ENCODE peak calls at places on chromosomes 7 and 10, in five cellular contexts. One of them, this sample, is unnamed.

GRCh38 chr7:106216517-106217088 is 68.2 kb downstream of the NAMPT start:
- DNase-seq in GM23248: peak
- DNase-seq in neural progenitor cell: no peak
- DNase-seq in neuronal stem cell: no peak
- DNase-seq in mesenchymal stem cell: peak
- DNase-seq in this sample: peak

GRCh38 chr7:123958186-123958703 is 33.2 kb downstream of the SPAM1 start:
- DNase-seq in GM23248: no peak
- DNase-seq in neural progenitor cell: no peak
- DNase-seq in neuronal stem cell: no peak
- DNase-seq in mesenchymal stem cell: no peak
- DNase-seq in this sample: peak

GRCh38 chr7:35513192-35513591 is 181.7 kb downstream of the HERPUD2 start:
- DNase-seq in GM23248: no peak
- DNase-seq in neural progenitor cell: no peak
- DNase-seq in neuronal stem cell: no peak
- DNase-seq in mesenchymal stem cell: no peak
- DNase-seq in this sample: no peak

GRCh38 chr10:128095753-128096469 is 30.3 kb downstream of the MKI67 start:
- DNase-seq in GM23248: no peak
- DNase-seq in neural progenitor cell: no peak
- DNase-seq in neuronal stem cell: no peak
- DNase-seq in mesenchymal stem cell: no peak
- DNase-seq in this sample: no peak

GRCh38 chr10:71145352-71145945 is 66.9 kb upstream of the UNC5B start:
- DNase-seq in GM23248: no peak
- DNase-seq in neural progenitor cell: no peak
- DNase-seq in neuronal stem cell: no peak
- DNase-seq in mesenchymal stem cell: no peak
- DNase-seq in this sample: no peak

GRCh38 chr10:13659887-13660544 is 73.3 kb downstream of the PRPF18 start:
- DNase-seq in GM23248: peak
- DNase-seq in neural progenitor cell: peak
- DNase-seq in neuronal stem cell: peak
- DNase-seq in mesenchymal stem cell: peak
- DNase-seq in this sample: peak

GRCh38 chr10:59271160-59271559 is 91.2 kb downstream of the FAM13C start:
- DNase-seq in GM23248: no peak
- DNase-seq in neural progenitor cell: peak
- DNase-seq in neuronal stem cell: no peak
- DNase-seq in mesenchymal stem cell: no peak
- DNase-seq in this sample: no peak

GRCh38 chr7:38682602-38683001 is 51.4 kb upstream of the AMPH start:
- DNase-seq in GM23248: no peak
- DNase-seq in neural progenitor cell: no peak
- DNase-seq in neuronal stem cell: no peak
- DNase-seq in mesenchymal stem cell: no peak
- DNase-seq in this sample: no peak

GRCh38 chr10:4141471-4141870 is 356.5 kb upstream of the KLF6 start:
- DNase-seq in GM23248: peak
- DNase-seq in neural progenitor cell: peak
- DNase-seq in neuronal stem cell: no peak
- DNase-seq in mesenchymal stem cell: peak
- DNase-seq in this sample: peak

GRCh38 chr7:115217373-115217772 is 295.5 kb downstream of the MDFIC start:
- DNase-seq in GM23248: peak
- DNase-seq in neural progenitor cell: no peak
- DNase-seq in neuronal stem cell: no peak
- DNase-seq in mesenchymal stem cell: no peak
- DNase-seq in this sample: peak

GRCh38 chr10:14605231-14605925 is 169.3 kb downstream of the FAM107B start:
- DNase-seq in GM23248: peak
- DNase-seq in neural progenitor cell: peak
- DNase-seq in neuronal stem cell: no peak
- DNase-seq in mesenchymal stem cell: peak
- DNase-seq in this sample: peak

GRCh38 chr7:37786741-37787569 is 61.4 kb upstream of the NME8 start:
- DNase-seq in GM23248: no peak
- DNase-seq in neural progenitor cell: no peak
- DNase-seq in neuronal stem cell: no peak
- DNase-seq in mesenchymal stem cell: no peak
- DNase-seq in this sample: no peak

GRCh38 chr7:2003451-2003930 is 229.3 kb downstream of the MAD1L1 start:
- DNase-seq in GM23248: no peak
- DNase-seq in neural progenitor cell: no peak
- DNase-seq in neuronal stem cell: no peak
- DNase-seq in mesenchymal stem cell: no peak
- DNase-seq in this sample: no peak

GRCh38 chr10:30000802-30001571 is 58.4 kb downstream of the JCAD start:
- DNase-seq in GM23248: peak
- DNase-seq in neural progenitor cell: no peak
- DNase-seq in neuronal stem cell: no peak
- DNase-seq in mesenchymal stem cell: peak
- DNase-seq in this sample: peak

DNA sequence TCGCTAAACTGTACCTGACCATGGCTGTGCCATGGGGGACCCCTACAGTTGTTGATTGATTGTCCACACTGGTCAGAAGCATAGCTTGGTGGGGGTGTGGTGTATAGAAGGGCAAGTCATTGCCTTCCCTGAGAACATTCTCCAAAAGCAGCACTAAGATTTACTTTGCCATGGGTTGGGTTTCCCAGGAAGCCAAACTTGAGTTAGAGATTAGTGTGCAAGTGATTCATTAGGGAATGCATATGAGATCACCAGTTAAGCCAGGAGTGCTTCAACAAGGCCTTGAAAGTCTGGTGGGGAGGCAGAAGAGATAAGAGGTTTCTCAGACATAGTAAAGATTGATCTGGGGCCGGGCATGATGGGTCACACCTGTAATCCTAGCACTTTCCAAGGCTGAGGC is 21.4 kb upstream of the TPST1 start:
- DNase-seq in GM23248: peak
- DNase-seq in neural progenitor cell: no peak
- DNase-seq in neuronal stem cell: no peak
- DNase-seq in mesenchymal stem cell: peak
- DNase-seq in this sample: peak
- H3K27ac ChIP-seq in GM23248: peak
- H3K27ac ChIP-seq in neural progenitor cell: no peak
- H3K27ac ChIP-seq in neuronal stem cell: no peak
- H3K27ac ChIP-seq in mesenchymal stem cell: no peak
- H3K27ac ChIP-seq in this sample: peak

GRCh38 chr7:138009350-138009653 is 7.4 kb upstream of the CREB3L2 start:
- DNase-seq in GM23248: no peak
- DNase-seq in neural progenitor cell: no peak
- DNase-seq in neuronal stem cell: no peak
- DNase-seq in mesenchymal stem cell: no peak
- DNase-seq in this sample: no peak

GRCh38 chr7:138017992-138018391 is 16.1 kb upstream of the CREB3L2 start:
- DNase-seq in GM23248: no peak
- DNase-seq in neural progenitor cell: no peak
- DNase-seq in neuronal stem cell: no peak
- DNase-seq in mesenchymal stem cell: no peak
- DNase-seq in this sample: no peak

GRCh38 chr7:138015096-138015495 is 13.2 kb upstream of the CREB3L2 start:
- DNase-seq in GM23248: no peak
- DNase-seq in neural progenitor cell: no peak
- DNase-seq in neuronal stem cell: no peak
- DNase-seq in mesenchymal stem cell: no peak
- DNase-seq in this sample: no peak

GRCh38 chr7:138008588-138009349 is 6.9 kb upstream of the CREB3L2 start:
- DNase-seq in GM23248: peak
- DNase-seq in neural progenitor cell: peak
- DNase-seq in neuronal stem cell: peak
- DNase-seq in mesenchymal stem cell: peak
- DNase-seq in this sample: peak

DNA sequence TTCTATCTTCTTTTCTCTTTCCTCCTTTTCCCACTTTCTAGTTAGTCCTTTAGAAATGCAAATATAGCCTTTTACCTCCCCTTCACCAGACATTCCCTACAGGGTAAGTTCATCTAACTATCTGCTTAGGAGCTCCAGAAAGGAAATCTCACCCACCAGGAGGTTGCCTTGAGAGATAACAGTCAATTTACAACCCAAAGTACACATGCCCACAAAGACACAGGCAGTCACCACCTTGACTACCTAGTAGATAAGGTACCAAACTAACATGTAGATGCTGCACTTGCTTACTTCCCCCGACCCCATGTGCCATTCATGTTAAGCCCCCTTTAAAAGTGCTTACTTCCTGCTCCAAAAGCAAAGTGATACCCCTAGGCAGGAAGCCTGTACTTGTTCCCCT is 12.8 kb upstream of the CREB3L2 start:
- DNase-seq in GM23248: no peak
- DNase-seq in neural progenitor cell: no peak
- DNase-seq in neuronal stem cell: no peak
- DNase-seq in mesenchymal stem cell: no peak
- DNase-seq in this sample: no peak
- H3K4me2 ChIP-seq in GM23248: no peak
- H3K4me2 ChIP-seq in neural progenitor cell: no peak
- H3K4me2 ChIP-seq in neuronal stem cell: no peak
- H3K4me2 ChIP-seq in mesenchymal stem cell: no peak
- H3K4me2 ChIP-seq in this sample: no peak

GRCh38 chr7:108211382-108212201 is 81.4 kb upstream of the LAMB4 start:
- DNase-seq in GM23248: peak
- DNase-seq in neural progenitor cell: no peak
- DNase-seq in neuronal stem cell: no peak
- DNase-seq in mesenchymal stem cell: peak
- DNase-seq in this sample: peak
- H3K4me3 ChIP-seq in GM23248: no peak
- H3K4me3 ChIP-seq in neural progenitor cell: no peak
- H3K4me3 ChIP-seq in neuronal stem cell: no peak
- H3K4me3 ChIP-seq in mesenchymal stem cell: no peak
- H3K4me3 ChIP-seq in this sample: no peak

DNA sequence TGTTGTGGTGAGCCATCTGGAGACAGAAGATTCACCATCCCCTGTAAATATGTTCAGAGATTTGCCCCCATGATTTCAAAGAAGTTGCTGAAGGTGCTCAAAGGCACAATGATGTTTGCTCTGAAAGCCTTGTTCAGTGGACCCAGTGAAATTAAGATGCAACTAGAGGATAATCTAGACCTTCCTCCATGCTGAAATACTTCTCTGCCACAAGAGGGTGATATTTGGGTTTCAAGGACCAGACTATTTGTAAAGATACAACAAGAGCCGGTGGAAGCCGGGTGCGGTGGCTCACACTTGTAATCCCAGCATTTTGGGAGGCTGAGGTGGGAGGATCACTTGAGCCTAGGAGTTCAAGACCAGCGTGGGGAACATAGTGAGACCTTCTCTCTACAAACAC is 13.5 kb upstream of the MSRB2 start:
- DNase-seq in GM23248: peak
- DNase-seq in neural progenitor cell: no peak
- DNase-seq in neuronal stem cell: no peak
- DNase-seq in mesenchymal stem cell: no peak
- DNase-seq in this sample: no peak
- H3K27ac ChIP-seq in GM23248: no peak
- H3K27ac ChIP-seq in neural progenitor cell: no peak
- H3K27ac ChIP-seq in neuronal stem cell: no peak
- H3K27ac ChIP-seq in mesenchymal stem cell: no peak
- H3K27ac ChIP-seq in this sample: no peak

GRCh38 chr7:111148134-111148533 is 57.2 kb downstream of the LRRN3 start:
- DNase-seq in GM23248: no peak
- DNase-seq in neural progenitor cell: no peak
- DNase-seq in neuronal stem cell: no peak
- DNase-seq in mesenchymal stem cell: no peak
- DNase-seq in this sample: no peak
- H3K4me2 ChIP-seq in GM23248: no peak
- H3K4me2 ChIP-seq in neural progenitor cell: no peak
- H3K4me2 ChIP-seq in neuronal stem cell: no peak
- H3K4me2 ChIP-seq in mesenchymal stem cell: no peak
- H3K4me2 ChIP-seq in this sample: no peak

DNA sequence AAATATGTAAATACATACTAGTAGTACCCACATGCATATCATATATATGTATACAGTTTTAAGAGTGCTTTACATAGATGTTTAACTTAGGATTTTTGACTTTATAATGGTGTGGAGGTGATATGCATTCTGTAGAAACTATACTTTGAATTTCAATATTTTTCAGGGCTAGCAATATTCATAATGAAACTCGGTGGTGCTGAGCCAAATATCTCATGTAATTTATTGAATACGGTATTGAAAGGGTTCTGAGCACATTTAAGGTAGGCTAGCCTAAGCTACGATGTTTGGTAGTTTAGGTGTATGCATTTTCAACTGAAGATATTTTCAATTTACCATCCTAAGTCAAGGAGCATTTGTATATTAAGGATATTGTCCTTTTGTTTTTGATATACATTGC is 36.0 kb downstream of the ZNRF2 start:
- DNase-seq in GM23248: no peak
- DNase-seq in neural progenitor cell: no peak
- DNase-seq in neuronal stem cell: no peak
- DNase-seq in mesenchymal stem cell: no peak
- DNase-seq in this sample: no peak
- H3K4me3 ChIP-seq in GM23248: peak
- H3K4me3 ChIP-seq in neural progenitor cell: no peak
- H3K4me3 ChIP-seq in neuronal stem cell: no peak
- H3K4me3 ChIP-seq in mesenchymal stem cell: no peak
- H3K4me3 ChIP-seq in this sample: no peak

GRCh38 chr7:66634816-66635215 is 6.1 kb downstream of the KCTD7 start:
- DNase-seq in GM23248: peak
- DNase-seq in neural progenitor cell: no peak
- DNase-seq in neuronal stem cell: no peak
- DNase-seq in mesenchymal stem cell: peak
- DNase-seq in this sample: no peak
- H3K27ac ChIP-seq in GM23248: peak
- H3K27ac ChIP-seq in neural progenitor cell: no peak
- H3K27ac ChIP-seq in neuronal stem cell: no peak
- H3K27ac ChIP-seq in mesenchymal stem cell: peak
- H3K27ac ChIP-seq in this sample: no peak

DNA sequence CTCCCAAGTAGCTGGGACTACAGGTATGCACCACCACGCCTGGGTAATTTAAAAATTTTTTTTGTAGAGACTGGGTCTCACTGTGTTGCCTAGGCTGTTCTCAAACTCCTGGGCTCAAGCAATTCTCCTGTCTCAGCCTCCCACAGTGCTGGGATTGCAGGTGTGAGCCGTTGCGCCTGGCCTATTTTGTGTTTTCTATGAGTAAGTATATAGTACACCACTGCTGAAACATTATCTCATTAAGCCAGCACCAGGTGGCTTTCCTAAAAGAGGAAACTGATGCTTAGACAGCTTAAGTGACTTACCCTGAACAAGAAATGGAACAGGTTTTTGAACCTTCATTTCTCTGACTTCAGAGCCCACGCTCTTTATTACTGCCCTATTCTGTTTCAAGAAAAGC is 7.8 kb upstream of the PTPN12 start:
- DNase-seq in GM23248: no peak
- DNase-seq in neural progenitor cell: no peak
- DNase-seq in neuronal stem cell: no peak
- DNase-seq in mesenchymal stem cell: no peak
- DNase-seq in this sample: no peak
- H3K4me2 ChIP-seq in GM23248: no peak
- H3K4me2 ChIP-seq in neural progenitor cell: no peak
- H3K4me2 ChIP-seq in neuronal stem cell: no peak
- H3K4me2 ChIP-seq in mesenchymal stem cell: no peak
- H3K4me2 ChIP-seq in this sample: no peak

DNA sequence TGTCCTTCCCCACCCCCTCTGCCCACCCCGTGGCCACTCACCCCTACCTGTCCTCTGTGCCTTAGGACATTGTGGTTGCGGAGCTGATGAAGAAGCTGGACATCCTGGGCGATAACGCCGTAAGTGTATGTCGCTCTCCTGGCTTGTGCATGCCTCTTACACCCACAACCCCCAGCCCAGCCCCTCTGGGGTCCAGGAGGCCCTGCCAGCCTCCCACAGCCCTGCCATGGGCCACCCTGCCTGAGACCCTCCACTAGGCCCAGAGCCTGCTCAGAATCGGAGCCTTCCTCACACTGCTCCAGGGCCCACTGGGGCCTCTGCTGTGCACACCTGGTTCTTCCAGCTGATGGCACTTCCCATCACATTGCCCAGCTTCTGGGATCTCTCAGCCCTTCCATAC is 36.8 kb upstream of the DPYSL4 start:
- DNase-seq in GM23248: peak
- DNase-seq in neural progenitor cell: no peak
- DNase-seq in neuronal stem cell: no peak
- DNase-seq in mesenchymal stem cell: no peak
- DNase-seq in this sample: no peak
- H3K4me3 ChIP-seq in GM23248: no peak
- H3K4me3 ChIP-seq in neural progenitor cell: no peak
- H3K4me3 ChIP-seq in neuronal stem cell: no peak
- H3K4me3 ChIP-seq in mesenchymal stem cell: no peak
- H3K4me3 ChIP-seq in this sample: no peak

This sample was measured in fibroblast of lung.